ENCODE peak calls at places on chromosome 16, in eight cellular contexts. A, H, B, Y, X, V, O and G are unnamed samples.
A peak's percentile ranks its signal among the peaks of the same experiment; 100 is the strongest.

GRCh38 chr16:46859719-46860152 is 24.4 kb upstream of the GPT2 start:
- DNase-seq in A (peak; percentile 72), H (no peak), B (peak; percentile 66), Y (no peak), X (no peak), V (no peak), O (no peak), G (no peak)

GRCh38 chr16:1871974-1872635 is at the start of gene MEIOB:
- DNase-seq in A (peak; percentile 21), H (no peak), B (peak; percentile 38), Y (no peak), X (no peak), V (peak; percentile 56), O (peak; percentile 57), G (no peak)

GRCh38 chr16:80507538-80507937 is 33.3 kb upstream of the DYNLRB2 start:
- DNase-seq in A (no peak), H (peak; percentile 56), B (peak; percentile 2), Y (no peak), X (no peak), V (no peak), O (no peak), G (no peak)

GRCh38 chr16:67542464-67542863 is 13.8 kb downstream of the RIPOR1 start:
- DNase-seq in A (peak; percentile 83), H (peak; percentile 40), B (peak; percentile 74), Y (no peak), X (peak; percentile 70), V (peak; percentile 68), O (no peak), G (no peak)

GRCh38 chr16:27290582-27290981 is 22.0 kb upstream of the NSMCE1 start:
- DNase-seq in A (no peak), H (no peak), B (no peak), Y (no peak), X (no peak), V (no peak), O (no peak), G (no peak)

GRCh38 chr16:80006175-80006895 is 405.8 kb upstream of the MAF start:
- DNase-seq in A (peak; percentile 6), H (peak; percentile 32), B (peak; percentile 98), Y (peak; percentile 8), X (no peak), V (no peak), O (no peak), G (no peak)

GRCh38 chr16:7227193-7227825 is 105.3 kb upstream of the RBFOX1 start:
- DNase-seq in A (no peak), H (no peak), B (no peak), Y (no peak), X (no peak), V (no peak), O (no peak), G (no peak)

GRCh38 chr16:51012396-51012795 is 138.7 kb downstream of the SALL1 start:
- DNase-seq in A (no peak), H (no peak), B (no peak), Y (no peak), X (no peak), V (no peak), O (no peak), G (no peak)

GRCh38 chr16:58678716-58679115 is 5.9 kb downstream of the SLC38A7 start:
- DNase-seq in A (peak; percentile 57), H (peak; percentile 52), B (no peak), Y (no peak), X (no peak), V (no peak), O (no peak), G (no peak)

GRCh38 chr16:85612801-85613608 is at the start of gene GSE1:
- DNase-seq in A (peak; percentile 75), H (peak; percentile 93), B (peak; percentile 88), Y (no peak), X (peak; percentile 59), V (peak; percentile 97), O (peak; percentile 99), G (peak; percentile 39)

GRCh38 chr16:680967-681745 is 946 bp downstream of the STUB1 start:
- DNase-seq in A (peak; percentile 58), H (no peak), B (peak; percentile 42), Y (no peak), X (no peak), V (peak; percentile 68), O (peak; percentile 85), G (no peak)

GRCh38 chr16:54847609-54848008 is 83.1 kb upstream of the IRX5 start:
- DNase-seq in A (no peak), H (no peak), B (no peak), Y (no peak), X (no peak), V (no peak), O (no peak), G (no peak)

GRCh38 chr16:15829460-15829859 is 27.4 kb downstream of the MYH11 start:
- DNase-seq in A (peak; percentile 71), H (peak; percentile 48), B (peak; percentile 26), Y (no peak), X (no peak), V (peak; percentile 61), O (no peak), G (peak; percentile 62)

GRCh38 chr16:12257926-12258561 is 281.5 kb downstream of the SNX29 start:
- DNase-seq in A (no peak), H (no peak), B (no peak), Y (no peak), X (no peak), V (no peak), O (no peak), G (no peak)

GRCh38 chr16:89971495-89972243 is 23.1 kb downstream of the DEF8 start:
- DNase-seq in A (no peak), H (no peak), B (peak; percentile 1), Y (no peak), X (no peak), V (peak; percentile 65), O (peak; percentile 49), G (no peak)

GRCh38 chr16:51888021-51888420 is 658.9 kb downstream of the TOX3 start:
- DNase-seq in A (no peak), H (no peak), B (peak; percentile 47), Y (no peak), X (no peak), V (no peak), O (no peak), G (no peak)

GRCh38 chr16:3789375-3790067 is 72.2 kb upstream of the TRAP1 start:
- DNase-seq in A (no peak), H (no peak), B (no peak), Y (no peak), X (no peak), V (no peak), O (no peak), G (no peak)

GRCh38 chr16:51151435-51151950 is 423 bp upstream of the SALL1 start:
- DNase-seq in A (peak; percentile 89), H (peak; percentile 63), B (peak; percentile 68), Y (peak; percentile 65), X (no peak), V (no peak), O (peak; percentile 40), G (no peak)

GRCh38 chr16:5215911-5216310 is 118.3 kb upstream of the EEF2KMT start:
- DNase-seq in A (no peak), H (no peak), B (no peak), Y (no peak), X (no peak), V (no peak), O (no peak), G (no peak)

GRCh38 chr16:4891097-4891885 is 44.0 kb downstream of the UBN1 start:
- DNase-seq in A (no peak), H (no peak), B (no peak), Y (no peak), X (no peak), V (no peak), O (no peak), G (no peak)

GRCh38 chr16:19382887-19383816 is 34.5 kb upstream of the TMC5 start:
- DNase-seq in A (no peak), H (no peak), B (no peak), Y (no peak), X (no peak), V (peak; percentile 80), O (peak; percentile 33), G (no peak)

GRCh38 chr16:55386534-55387296 is 62.7 kb downstream of the IRX6 start:
- DNase-seq in A (no peak), H (no peak), B (no peak), Y (no peak), X (no peak), V (no peak), O (no peak), G (no peak)

GRCh38 chr16:79599256-79599836 is 1.2 kb downstream of the MAF start:
- DNase-seq in A (peak; percentile 2), H (peak; percentile 11), B (no peak), Y (no peak), X (peak; percentile 1), V (no peak), O (peak; percentile 39), G (no peak)

GRCh38 chr16:15509593-15510520 is 75.5 kb downstream of the BMERB1 start:
- DNase-seq in A (no peak), H (no peak), B (peak; percentile 41), Y (peak; percentile 61), X (peak; percentile 1), V (no peak), O (no peak), G (no peak)

GRCh38 chr16:49405123-49405522 is 31.5 kb downstream of the C16orf78 start:
- DNase-seq in A (no peak), H (no peak), B (no peak), Y (no peak), X (no peak), V (no peak), O (no peak), G (no peak)

GRCh38 chr16:23504453-23505179 is 5.7 kb downstream of the GGA2 start:
- DNase-seq in A (peak; percentile 82), H (peak; percentile 16), B (peak; percentile 91), Y (peak; percentile 94), X (peak; percentile 70), V (peak; percentile 75), O (peak; percentile 64), G (peak; percentile 59)

GRCh38 chr16:68298907-68299515 is 11.7 kb downstream of the SLC7A6OS start:
- DNase-seq in A (peak; percentile 80), H (peak; percentile 64), B (peak; percentile 92), Y (no peak), X (no peak), V (no peak), O (peak; percentile 32), G (no peak)

GRCh38 chr16:73051903-73052302 is 4.0 kb upstream of the ZFHX3 start:
- DNase-seq in A (no peak), H (no peak), B (no peak), Y (no peak), X (no peak), V (no peak), O (no peak), G (no peak)
- H3K4me3 ChIP-seq in A (no peak overlapping the region), H (no peak overlapping the region), B (no peak overlapping the region), Y (no peak overlapping the region), X (no peak overlapping the region), V (no peak overlapping the region), O (no peak overlapping the region), G (peak overlapping the region; percentile 86)

GRCh38 chr16:57091200-57091989 is 988 bp upstream of the CPNE2 start:
- DNase-seq in A (peak; percentile 25), H (peak; percentile 36), B (no peak), Y (no peak), X (no peak), V (peak; percentile 83), O (peak; percentile 59), G (peak; percentile 19)
- H3K4me3 ChIP-seq in A (peak overlapping the region; percentile 71), H (peak overlapping the region; percentile 82), B (peak overlapping the region; percentile 68), Y (peak overlapping the region; percentile 55), X (no peak overlapping the region), V (peak overlapping the region; percentile 87), O (peak overlapping the region; percentile 57), G (peak overlapping the region; percentile 96)

GRCh38 chr16:28293589-28293935 is 1.2 kb downstream of the SBK1 start:
- DNase-seq in A (no peak), H (no peak), B (no peak), Y (no peak), X (no peak), V (no peak), O (peak; percentile 58), G (no peak)
- H3K4me3 ChIP-seq in A (no peak overlapping the region), H (peak overlapping the region; percentile 59), B (no peak overlapping the region), Y (no peak overlapping the region), X (peak overlapping the region; percentile 90), V (peak overlapping the region; percentile 65), O (peak overlapping the region; percentile 49), G (peak overlapping the region; percentile 76)

GRCh38 chr16:31441956-31442355 is 633 bp downstream of the ZNF843 start:
- DNase-seq in A (no peak), H (no peak), B (no peak), Y (no peak), X (no peak), V (no peak), O (no peak), G (no peak)
- H3K4me3 ChIP-seq in A (peak overlapping the region; percentile 70), H (peak overlapping the region; percentile 80), B (peak overlapping the region; percentile 77), Y (peak overlapping the region; percentile 71), X (no peak overlapping the region), V (peak overlapping the region; percentile 78), O (peak overlapping the region; percentile 50), G (peak overlapping the region; percentile 95)